ENCODE peak calls at places on chromosomes 13 and 19, in six cellular contexts. V, K, Z, Y, O and B are unnamed samples.
A peak's percentile ranks its signal among the peaks of the same experiment; 100 is the strongest.

GRCh38 chr13:43684947-43685725 is 101.6 kb downstream of the ENOX1 start:
- DNase-seq in V (no peak), Y (peak; percentile 63), K (no peak), O (no peak), Z (no peak), B (no peak)

GRCh38 chr19:13507053-13507611 is 853 bp upstream of the CACNA1A start:
- DNase-seq in Z (no peak), Y (peak; percentile 91), O (no peak), V (peak; percentile 13), K (peak; percentile 56), B (no peak)

GRCh38 chr19:18292460-18292809 is 11.0 kb upstream of the JUND start:
- DNase-seq in V (peak; percentile 92), O (peak; percentile 78), K (no peak), Z (no peak), Y (no peak), B (no peak)

GRCh38 chr13:110187501-110188161 is 119.3 kb downstream of the COL4A1 start:
- DNase-seq in K (peak; percentile 78), O (no peak), Z (no peak), V (peak; percentile 50), Y (no peak), B (no peak)

GRCh38 chr19:16943942-16944625 is 55.3 kb downstream of the F2RL3 start:
- DNase-seq in V (no peak), Z (no peak), K (no peak), O (no peak), Y (peak; percentile 61), B (no peak)

GRCh38 chr13:83272076-83272475 is 610.2 kb downstream of the SLITRK1 start:
- DNase-seq in O (no peak), K (no peak), V (no peak), Y (no peak), Z (no peak), B (no peak)

GRCh38 chr19:958967-959685 is 25.0 kb upstream of the WDR18 start:
- DNase-seq in O (peak; percentile 31), Z (no peak), K (peak; percentile 67), Y (peak; percentile 92), V (peak; percentile 51), B (no peak)

GRCh38 chr19:49887653-49888477 is 8.8 kb downstream of the IL4I1 start:
- DNase-seq in O (no peak), Y (no peak), K (no peak), Z (no peak), V (no peak), B (no peak)

GRCh38 chr13:43203781-43204180 is 180.4 kb downstream of the DNAJC15 start:
- DNase-seq in K (no peak), Z (no peak), Y (no peak), O (no peak), V (no peak), B (no peak)

GRCh38 chr19:18322318-18322758 is 538 bp downstream of the LSM4 start:
- DNase-seq in Z (no peak), O (peak; percentile 69), V (peak; percentile 79), K (peak; percentile 65), Y (no peak), B (no peak)

GRCh38 chr19:46860846-46861690 is at the start of gene ARHGAP35:
- DNase-seq in O (peak; percentile 39), V (no peak), K (no peak), Z (no peak), Y (peak; percentile 77), B (peak; percentile 62)

GRCh38 chr19:39133431-39134270 is 8.1 kb downstream of the PAK4 start:
- DNase-seq in Y (peak; percentile 65), Z (no peak), O (no peak), V (peak; percentile 81), K (no peak), B (no peak)

GRCh38 chr13:26019881-26020535 is 31.8 kb downstream of the SHISA2 start:
- DNase-seq in V (no peak), K (peak; percentile 63), Z (no peak), O (no peak), Y (no peak), B (no peak)

GRCh38 chr13:52399708-52400107 is 6.3 kb downstream of the THSD1 start:
- DNase-seq in Y (no peak), K (peak; percentile 41), Z (no peak), O (no peak), V (no peak), B (no peak)

GRCh38 chr13:51894239-51894638 is 32.5 kb downstream of the CCDC70 start:
- DNase-seq in O (no peak), Z (no peak), V (peak; percentile 39), K (no peak), Y (no peak), B (no peak)

GRCh38 chr13:29494520-29494919 is 101.0 kb downstream of the SLC7A1 start:
- DNase-seq in O (no peak), V (no peak), Y (peak; percentile 42), Z (no peak), K (no peak), B (no peak)

GRCh38 chr13:73403362-73404150 is 344.8 kb downstream of the KLF5 start:
- DNase-seq in O (no peak), Z (no peak), Y (no peak), V (no peak), K (no peak), B (no peak)

GRCh38 chr19:52190679-52191293 is 934 bp downstream of the PPP2R1A start:
- DNase-seq in V (peak; percentile 52), O (no peak), Y (peak; percentile 84), Z (no peak), K (peak; percentile 46), B (no peak)

GRCh38 chr13:29081036-29081435 is 260.9 kb downstream of the MTUS2 start:
- DNase-seq in K (no peak), Y (peak; percentile 42), O (no peak), Z (no peak), V (no peak), B (no peak)

GRCh38 chr19:41937976-41938375 is 9.7 kb upstream of the ERFL start:
- DNase-seq in K (no peak), Y (no peak), O (no peak), Z (no peak), V (no peak), B (no peak)

GRCh38 chr19:35587326-35587725 is 1.4 kb downstream of the PMIS2 start:
- DNase-seq in O (no peak), Z (no peak), Y (no peak), K (no peak), V (no peak), B (no peak)

GRCh38 chr13:100620792-100621191 is 32.2 kb upstream of the GGACT start:
- DNase-seq in V (no peak), Z (no peak), K (no peak), O (no peak), Y (no peak), B (no peak)

GRCh38 chr19:55600336-55601028 is 394 bp downstream of the ZNF524 start:
- DNase-seq in K (peak; percentile 54), O (peak; percentile 84), Y (peak; percentile 96), Z (no peak), V (peak; percentile 82), B (peak; percentile 71)

GRCh38 chr19:47445937-47446402 is 25.7 kb downstream of the SLC8A2 start:
- DNase-seq in Z (peak; percentile 48), V (no peak), K (no peak), Y (peak; percentile 93), O (peak; percentile 47), B (peak; percentile 17)

GRCh38 chr19:35718345-35719041 is 690 bp downstream of the KMT2B start:
- DNase-seq in K (no peak), O (peak; percentile 76), V (peak; percentile 19), Y (no peak), Z (no peak), B (no peak)

GRCh38 chr19:17058236-17058635 is 17.0 kb downstream of the HAUS8 start:
- DNase-seq in K (peak; percentile 46), Y (no peak), Z (no peak), O (no peak), V (no peak), B (no peak)

GRCh38 chr19:1929051-1929742 is 11.8 kb upstream of the CSNK1G2 start:
- DNase-seq in O (peak; percentile 90), K (peak; percentile 52), V (peak; percentile 87), Z (peak; percentile 71), Y (peak; percentile 97), B (no peak)

GRCh38 chr19:9836021-9836420 is 903 bp downstream of the PIN1 start:
- DNase-seq in V (no peak), O (no peak), Y (no peak), Z (no peak), K (peak; percentile 43), B (no peak)

GRCh38 chr13:28707629-28708427 is 10.9 kb downstream of the SLC46A3 start:
- DNase-seq in V (no peak), O (no peak), K (peak; percentile 92), Y (no peak), Z (no peak), B (no peak)

GRCh38 chr13:77519808-77520207 is 15.7 kb upstream of the SCEL start:
- DNase-seq in Y (no peak), V (no peak), K (no peak), O (no peak), Z (no peak), B (no peak)

GRCh38 chr13:77207943-77208342 is 119.0 kb downstream of the MYCBP2 start:
- DNase-seq in O (no peak), V (no peak), Y (no peak), K (peak; percentile 96), Z (no peak), B (no peak)

GRCh38 chr13:44843403-44843802 is 145.9 kb downstream of the NUFIP1 start:
- DNase-seq in K (peak; percentile 34), O (no peak), Y (no peak), Z (no peak), V (no peak), B (no peak)

GRCh38 chr13:47036291-47037008 is 139.6 kb upstream of the HTR2A start:
- DNase-seq in Y (no peak), K (no peak), O (no peak), V (no peak), Z (no peak), B (no peak)

GRCh38 chr19:39110263-39110967 is 15.2 kb upstream of the PAK4 start:
- DNase-seq in O (peak; percentile 82), K (no peak), V (peak; percentile 75), Z (peak; percentile 49), Y (peak; percentile 95), B (peak; percentile 41)